ENCODE peak calls at places on chromosomes 4 and X, in seven cellular contexts. Y is colonic mucosa, M is stomach, U is Karpas-422, I is right atrium auricular region, R is transverse colon, W is cardiac muscle cell. T is an unnamed sample.

GRCh38 chr4:1808851-1809753 is 16.0 kb downstream of the FGFR3 start:
- DNase-seq in Y (no peak), M (no peak), U (no peak), I (no peak), R (no peak), W (no peak), T (no peak)

GRCh38 chr4:119190354-119190753 is 22.2 kb upstream of the USP53 start:
- DNase-seq in Y (no peak), M (no peak), U (no peak), I (no peak), R (no peak), W (no peak), T (no peak)

GRCh38 chrX:71296806-71297205 is 4.7 kb upstream of the ITGB1BP2 start:
- DNase-seq in Y (no peak), M (no peak), U (no peak), I (no peak), R (no peak), W (no peak), T (no peak)

GRCh38 chrX:107978707-107979307 is 3.4 kb downstream of the TEX13B start:
- DNase-seq in Y (no peak), M (no peak), U (peak), I (no peak), R (no peak), W (peak), T (no peak)

GRCh38 chr4:734951-735350 is 29.3 kb downstream of the PCGF3 start:
- DNase-seq in Y (no peak), M (no peak), U (no peak), I (no peak), R (no peak), W (no peak), T (no peak)

GRCh38 chr4:68466185-68466584 is 18.9 kb downstream of the TMPRSS11E start:
- DNase-seq in Y (no peak), M (no peak), U (no peak), I (no peak), R (no peak), W (peak), T (no peak)

GRCh38 chr4:57875829-57876392 is 765.7 kb upstream of the IGFBP7 start:
- DNase-seq in Y (no peak), M (no peak), U (no peak), I (no peak), R (no peak), W (no peak), T (no peak)

GRCh38 chr4:163866728-163867313 is 372.3 kb downstream of the TMA16 start:
- DNase-seq in Y (no peak), M (no peak), U (no peak), I (no peak), R (no peak), W (no peak), T (no peak)

GRCh38 chr4:108360857-108361820 is 192.4 kb upstream of the LEF1 start:
- DNase-seq in Y (no peak), M (no peak), U (no peak), I (no peak), R (no peak), W (peak), T (no peak)

GRCh38 chrX:39766085-39766726 is 331.6 kb downstream of the BCOR start:
- DNase-seq in Y (no peak), M (no peak), U (no peak), I (no peak), R (no peak), W (no peak), T (no peak)

GRCh38 chr4:137956256-137956655 is 285.9 kb downstream of the SLC7A11 start:
- DNase-seq in Y (no peak), M (no peak), U (no peak), I (no peak), R (no peak), W (peak), T (no peak)

GRCh38 chrX:10922158-10922557 is 189.0 kb upstream of the HCCS start:
- DNase-seq in Y (no peak), M (no peak), U (no peak), I (no peak), R (no peak), W (peak), T (no peak)

GRCh38 chr4:170025523-170026252 is 507 bp downstream of the MFAP3L start:
- DNase-seq in Y (peak), M (no peak), U (no peak), I (no peak), R (peak), W (peak), T (peak)

GRCh38 chr4:117001077-117001476 is 84.3 kb downstream of the TRAM1L1 start:
- DNase-seq in Y (no peak), M (no peak), U (no peak), I (no peak), R (no peak), W (no peak), T (no peak)

GRCh38 chr4:90061881-90062280 is 65.3 kb upstream of the CCSER1 start:
- DNase-seq in Y (no peak), M (no peak), U (no peak), I (no peak), R (no peak), W (no peak), T (no peak)

GRCh38 chr4:30714408-30715031 is 5.6 kb upstream of the PCDH7 start:
- DNase-seq in Y (peak), M (peak), U (peak), I (no peak), R (peak), W (peak), T (no peak)

GRCh38 chr4:17502764-17503163 is 9.1 kb downstream of the QDPR start:
- DNase-seq in Y (no peak), M (no peak), U (no peak), I (no peak), R (no peak), W (no peak), T (no peak)

GRCh38 chr4:156906325-156906724 is 65.3 kb downstream of the PDGFC start:
- DNase-seq in Y (no peak), M (no peak), U (no peak), I (no peak), R (no peak), W (no peak), T (no peak)

GRCh38 chr4:85058551-85058950 is 92.1 kb upstream of the WDFY3 start:
- DNase-seq in Y (no peak), M (no peak), U (no peak), I (no peak), R (no peak), W (no peak), T (no peak)

GRCh38 chrX:123072686-123073385 is 111.2 kb upstream of the GRIA3 start:
- DNase-seq in Y (no peak), M (no peak), U (no peak), I (no peak), R (no peak), W (no peak), T (no peak)

GRCh38 chr4:36332023-36332781 is 50.8 kb downstream of the DTHD1 start:
- DNase-seq in Y (no peak), M (no peak), U (no peak), I (no peak), R (no peak), W (no peak), T (no peak)

GRCh38 chr4:123260429-123261052 is 136.1 kb upstream of the SPRY1 start:
- DNase-seq in Y (no peak), M (no peak), U (no peak), I (no peak), R (no peak), W (no peak), T (no peak)

GRCh38 chr4:177660223-177660622 is 218.0 kb upstream of the AGA start:
- DNase-seq in Y (no peak), M (no peak), U (no peak), I (no peak), R (no peak), W (no peak), T (no peak)

GRCh38 chr4:125515016-125515415 is 200.3 kb downstream of the FAT4 start:
- DNase-seq in Y (no peak), M (no peak), U (no peak), I (no peak), R (no peak), W (no peak), T (no peak)

GRCh38 chrX:129697204-129697829 is 41.5 kb upstream of the XPNPEP2 start:
- DNase-seq in Y (no peak), M (no peak), U (peak), I (no peak), R (no peak), W (no peak), T (no peak)

GRCh38 chrX:44507292-44507691 is 35.4 kb downstream of the FUNDC1 start:
- DNase-seq in Y (no peak), M (no peak), U (no peak), I (no peak), R (no peak), W (no peak), T (no peak)

GRCh38 chr4:65083076-65083475 is 587.2 kb downstream of the EPHA5 start:
- DNase-seq in Y (no peak), M (no peak), U (no peak), I (no peak), R (no peak), W (peak), T (no peak)

GRCh38 chrX:108734426-108734825 is 1.9 kb downstream of the IRS4 start:
- DNase-seq in Y (no peak), M (no peak), U (no peak), I (no peak), R (no peak), W (no peak), T (no peak)

GRCh38 chr4:92251711-92252110 is 52.1 kb upstream of the GRID2 start:
- DNase-seq in Y (no peak), M (no peak), U (no peak), I (no peak), R (no peak), W (peak), T (no peak)

GRCh38 chrX:72305286-72306084 is at the start of gene CITED1:
- DNase-seq in Y (no peak), M (no peak), U (no peak), I (no peak), R (no peak), W (no peak), T (no peak)

GRCh38 chrX:112197845-112198244 is 115.3 kb upstream of the TRPC5 start:
- DNase-seq in Y (no peak), M (no peak), U (no peak), I (no peak), R (no peak), W (no peak), T (no peak)

GRCh38 chr4:2788532-2789103 is 4.3 kb upstream of the SH3BP2 start:
- DNase-seq in Y (peak), M (peak), U (no peak), I (no peak), R (no peak), W (peak), T (no peak)

GRCh38 chrX:53093748-53094583 is at the start of gene KANTR:
- DNase-seq in Y (peak), M (peak), U (peak), I (peak), R (peak), W (peak), T (peak)

GRCh38 chr4:54228064-54228527 is 997 bp upstream of the PDGFRA start:
- DNase-seq in Y (peak), M (peak), U (peak), I (peak), R (peak), W (peak), T (peak)

GRCh38 chr4:123967360-123967759 is 570.8 kb downstream of the SPRY1 start:
- DNase-seq in Y (no peak), M (no peak), U (no peak), I (no peak), R (no peak), W (peak), T (no peak)

DNA sequence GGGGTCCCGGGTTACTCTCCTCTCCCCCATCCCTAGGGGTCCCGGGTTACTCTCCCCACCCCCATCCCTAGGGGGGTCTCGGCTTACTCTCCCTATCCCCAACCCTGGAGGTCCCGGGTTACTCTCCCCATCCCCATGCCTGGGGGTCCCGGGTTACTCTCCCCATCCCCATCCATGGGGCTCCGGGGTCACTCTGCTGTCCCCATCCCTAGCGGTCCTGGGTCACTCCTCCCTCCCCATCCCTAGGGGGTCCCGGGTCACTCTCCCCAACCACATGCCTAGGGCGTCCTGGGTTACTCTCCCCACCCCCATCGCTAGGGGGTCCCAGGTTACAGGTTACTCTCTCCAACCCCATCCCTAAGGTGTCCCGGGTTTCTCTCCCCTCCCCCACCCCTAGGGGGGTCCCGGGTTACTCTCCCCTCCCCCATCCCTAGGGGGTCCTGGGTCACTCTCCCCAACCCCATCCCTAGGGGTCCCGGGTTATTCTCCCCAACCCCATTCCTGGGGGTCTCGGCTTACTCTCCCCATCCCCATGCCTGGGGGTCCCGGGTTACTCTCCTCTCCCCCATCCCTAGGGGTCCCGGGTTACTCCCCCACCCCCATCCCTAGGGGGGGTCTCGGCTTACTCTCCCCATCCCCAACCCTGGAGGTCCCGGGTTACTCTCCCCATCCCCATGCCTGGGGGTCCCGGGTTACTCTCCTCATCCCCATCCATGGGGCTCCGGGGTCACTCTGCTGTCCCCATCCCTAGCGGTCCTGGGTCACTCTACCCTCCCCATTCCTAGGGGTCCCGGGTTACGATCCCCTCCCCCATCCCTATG is 823 bp downstream of the ASMTL start:
- DNase-seq in Y (peak), M (peak), U (peak), I (no peak), R (peak), W (no peak), T (no peak)
- H3K27ac ChIP-seq in Y (no peak), M (peak), U (peak), I (peak), R (peak), W (no peak), T (peak)

DNA sequence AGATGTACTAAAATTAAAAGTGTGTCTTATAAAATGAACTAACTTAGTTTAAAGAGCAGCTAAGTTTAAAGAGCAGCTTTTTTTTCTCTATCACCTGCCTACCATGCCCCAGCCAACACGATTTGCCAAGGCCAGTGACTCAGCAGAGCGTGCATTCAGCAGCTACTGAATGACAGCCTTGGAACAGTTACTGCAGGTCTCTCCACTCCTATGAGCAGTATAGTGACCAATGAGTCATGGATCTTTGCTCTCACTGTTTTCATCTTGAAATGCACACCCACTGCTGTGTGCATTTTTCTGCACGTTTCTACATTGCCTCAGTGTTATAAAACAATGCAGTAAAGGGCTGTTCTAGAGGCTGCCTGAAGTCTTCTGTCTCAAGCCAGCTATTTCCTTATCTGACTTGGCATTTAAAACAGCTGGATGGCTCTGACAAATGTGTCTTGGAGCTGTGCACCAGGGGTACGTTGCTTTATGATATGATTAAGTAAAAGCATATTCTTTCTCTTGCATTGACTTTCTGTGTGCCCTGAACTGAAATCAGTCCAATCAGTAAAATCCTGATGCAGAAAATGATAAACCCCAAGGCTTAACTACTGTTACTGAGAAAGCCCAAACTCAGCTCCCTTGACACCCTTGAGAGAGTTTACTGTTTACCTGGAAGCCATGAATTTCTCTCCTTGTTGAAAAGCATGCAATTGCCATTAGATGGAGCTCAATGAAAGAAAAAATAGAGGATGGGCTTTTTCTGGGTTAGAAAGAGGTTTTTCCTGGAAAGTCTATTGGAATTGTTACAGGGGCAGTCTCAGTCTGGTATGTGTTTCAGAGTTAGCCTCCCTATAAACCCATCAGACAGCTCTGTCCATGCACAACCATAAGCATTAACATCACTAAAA is 66.2 kb upstream of the C4orf54 start:
- DNase-seq in Y (peak), M (peak), U (peak), I (peak), R (peak), W (peak), T (peak)
- H3K27ac ChIP-seq in Y (peak), M (no peak), U (no peak), I (peak), R (peak), W (peak), T (peak)

GRCh38 chrX:134801267-134801666 is 143.0 kb upstream of the PLAC1 start:
- DNase-seq in Y (no peak), M (no peak), U (no peak), I (no peak), R (no peak), W (no peak), T (no peak)
- H3K27ac ChIP-seq in Y (no peak), M (no peak), U (no peak), I (no peak), R (no peak), W (no peak), T (no peak)

DNA sequence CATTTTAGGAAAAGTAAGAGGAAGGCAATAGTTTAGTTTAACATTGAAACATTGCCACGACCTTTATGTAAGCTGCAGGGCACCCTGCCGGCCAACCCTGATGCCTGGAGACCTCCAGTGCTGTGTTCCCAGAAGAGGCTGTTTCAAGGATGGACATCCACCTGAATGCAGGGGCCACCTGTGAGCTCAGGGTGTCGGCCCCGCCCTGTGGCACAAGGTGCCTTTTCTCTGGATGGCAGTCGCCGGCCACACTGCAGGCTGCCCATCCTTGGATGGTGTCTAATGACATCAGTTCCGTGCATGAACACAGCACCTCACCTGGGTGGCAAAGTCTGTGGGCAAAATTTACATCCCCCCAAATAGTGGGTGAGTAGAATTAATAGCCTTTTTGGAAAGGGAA is 180.0 kb downstream of the AFAP1 start:
- DNase-seq in Y (no peak), M (no peak), U (no peak), I (no peak), R (no peak), W (no peak), T (no peak)
- H3K27ac ChIP-seq in Y (no peak), M (no peak), U (no peak), I (no peak), R (peak), W (no peak), T (no peak)

GRCh38 chr4:5631352-5632042 is 76.9 kb downstream of the EVC2 start:
- DNase-seq in Y (no peak), M (no peak), U (no peak), I (no peak), R (no peak), W (peak), T (no peak)
- H3K27ac ChIP-seq in Y (no peak), M (no peak), U (no peak), I (no peak), R (no peak), W (no peak), T (no peak)